ENCODE peak calls at places on chromosomes 13 and 19, in nine cellular contexts. K, C, N, U, P, Z, D, S and L are unnamed samples.

GRCh38 chr19:34998777-34999497 is 1.2 kb upstream of the GRAMD1A start:
- DNase-seq in K (no peak), N (no peak), P (no peak), Z (peak; percentile 73), C (no peak), S (no peak), U (no peak), D (no peak), L (no peak)

GRCh38 chr19:30222428-30222873 is 149.7 kb upstream of the ZNF536 start:
- DNase-seq in C (no peak), P (no peak), K (peak; percentile 75), N (no peak), U (peak; percentile 29), S (no peak), D (no peak), Z (peak; percentile 55), L (no peak)

GRCh38 chr13:28557725-28558124 is 62.8 kb upstream of the FLT1 start:
- DNase-seq in D (no peak), Z (no peak), C (no peak), P (no peak), K (no peak), N (peak; percentile 51), S (no peak), U (no peak), L (no peak)

GRCh38 chr19:38742296-38742695 is 2.0 kb downstream of the CAPN12 start:
- DNase-seq in U (no peak), D (no peak), P (no peak), S (no peak), Z (no peak), N (no peak), K (no peak), C (no peak), L (no peak)

GRCh38 chr19:5340637-5341447 is at the start of gene PTPRS:
- DNase-seq in P (peak; percentile 71), U (peak; percentile 86), C (peak; percentile 32), D (peak; percentile 88), Z (peak; percentile 93), K (peak; percentile 96), N (peak; percentile 73), S (peak; percentile 82), L (peak; percentile 38)

GRCh38 chr19:38204096-38204495 is 19.9 kb downstream of the DPF1 start:
- DNase-seq in Z (no peak), D (no peak), S (no peak), N (no peak), C (no peak), P (no peak), U (no peak), K (no peak), L (no peak)

GRCh38 chr19:14048439-14049153 is 13.3 kb downstream of the PALM3 start:
- DNase-seq in K (peak; percentile 56), P (peak; percentile 72), U (peak; percentile 67), S (peak; percentile 44), C (peak; percentile 33), N (peak; percentile 10), D (peak; percentile 45), Z (peak; percentile 45), L (no peak)

GRCh38 chr19:42284641-42285341 is 15.7 kb downstream of the CIC start:
- DNase-seq in K (peak; percentile 56), N (no peak), U (no peak), S (no peak), D (no peak), P (no peak), C (no peak), Z (peak; percentile 38), L (no peak)

GRCh38 chr19:29843180-29844051 is 31.6 kb downstream of the CCNE1 start:
- DNase-seq in S (no peak), C (peak; percentile 37), D (no peak), P (peak; percentile 25), Z (peak; percentile 63), U (peak; percentile 29), N (no peak), K (peak; percentile 66), L (no peak)

GRCh38 chr13:110208116-110208515 is 98.8 kb downstream of the COL4A1 start:
- DNase-seq in Z (no peak), K (no peak), N (no peak), D (no peak), S (no peak), C (no peak), U (no peak), P (no peak), L (no peak)

DNA sequence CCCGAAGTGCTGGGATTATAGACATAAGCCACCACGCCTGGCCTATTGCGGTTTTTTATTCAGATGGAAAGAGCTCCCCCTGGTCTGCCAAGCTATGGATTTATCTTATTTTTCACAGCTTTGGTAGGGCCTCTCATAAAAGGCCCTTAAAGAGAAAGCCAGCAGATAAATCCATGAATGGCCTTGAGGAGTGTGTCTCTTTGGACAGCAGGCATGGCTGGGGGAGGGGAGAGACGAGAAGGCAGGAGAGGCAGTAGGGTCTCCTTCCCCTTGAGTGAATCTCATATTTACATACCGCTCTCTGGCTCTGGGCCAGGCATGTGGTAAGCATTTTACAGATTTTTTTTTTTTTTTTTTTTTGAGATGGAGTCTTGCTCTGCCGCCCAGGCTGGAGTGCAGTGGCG is 25.2 kb downstream of the MARK4 start:
- DNase-seq in D (no peak), Z (peak; percentile 17), P (no peak), C (no peak), U (no peak), K (no peak), N (no peak), S (no peak), L (no peak)
- H3K27ac ChIP-seq in D (peak overlapping the region; percentile 12), Z (no peak overlapping the region), P (no peak overlapping the region), C (no peak overlapping the region), U (no peak overlapping the region), K (no peak overlapping the region), N (no peak overlapping the region), S (no peak overlapping the region), L (no peak overlapping the region)

GRCh38 chr13:23554000-23554399 is 16.2 kb upstream of the TNFRSF19 start:
- DNase-seq in U (no peak), K (no peak), D (peak; percentile 45), N (peak; percentile 22), C (no peak), S (no peak), P (no peak), Z (no peak), L (no peak)

GRCh38 chr13:23560571-23561089 is 9.6 kb upstream of the TNFRSF19 start:
- DNase-seq in U (no peak), D (no peak), N (no peak), K (no peak), Z (no peak), C (no peak), P (no peak), S (no peak), L (no peak)

GRCh38 chr13:23557733-23558132 is 12.5 kb upstream of the TNFRSF19 start:
- DNase-seq in P (no peak), N (no peak), U (no peak), D (no peak), Z (no peak), S (no peak), K (no peak), C (no peak), L (no peak)

GRCh38 chr13:23558675-23559536 is 11.3 kb upstream of the TNFRSF19 start:
- DNase-seq in K (no peak), U (peak; percentile 60), N (peak; percentile 92), Z (peak; percentile 40), S (peak; percentile 80), P (no peak), D (peak; percentile 79), C (peak; percentile 52), L (peak; percentile 45)

DNA sequence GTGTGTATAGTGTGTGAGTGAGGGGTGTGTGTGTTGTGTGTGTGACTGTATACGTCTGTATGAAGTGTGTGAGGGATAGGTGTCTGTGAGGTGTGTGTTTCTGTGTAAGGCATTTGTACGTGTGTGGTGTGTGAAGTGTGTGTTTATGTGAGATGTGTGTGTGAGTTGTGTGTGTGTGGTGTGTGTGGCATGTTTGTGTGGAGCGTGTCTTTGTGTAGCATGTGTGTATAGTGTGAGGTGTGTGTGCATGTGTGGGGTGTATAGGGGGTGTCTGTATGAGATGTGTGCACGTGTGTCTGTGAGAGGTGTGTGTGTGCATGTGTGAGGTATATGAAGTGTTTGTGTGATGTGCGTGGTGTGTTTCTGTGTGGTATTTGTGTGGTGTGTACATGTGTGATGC is 13.2 kb upstream of the TNFRSF19 start:
- DNase-seq in C (no peak), P (no peak), U (no peak), N (no peak), Z (no peak), S (no peak), K (no peak), D (no peak), L (no peak)
- TF ChIP-seq CTCF in C (no peak), P (no peak), U (no peak), N (no peak), Z (no peak), S (no peak), K (no peak), D (no peak), L (no peak)

GRCh38 chr19:24072720-24073119 is 14.3 kb upstream of the ZNF254 start:
- DNase-seq in C (no peak), P (no peak), K (no peak), N (no peak), U (no peak), Z (no peak), D (no peak), S (no peak), L (no peak)

GRCh38 chr19:24074720-24075119 is 12.3 kb upstream of the ZNF254 start:
- DNase-seq in N (peak; percentile 34), D (no peak), U (no peak), C (no peak), Z (no peak), K (no peak), P (no peak), S (no peak), L (no peak)

GRCh38 chr19:24069907-24070657 is 16.9 kb upstream of the ZNF254 start:
- DNase-seq in N (peak; percentile 40), Z (no peak), K (no peak), D (no peak), P (no peak), U (no peak), S (no peak), C (no peak), L (no peak)

GRCh38 chr19:24071078-24071477 is 15.9 kb upstream of the ZNF254 start:
- DNase-seq in C (no peak), Z (no peak), K (no peak), P (no peak), S (no peak), U (no peak), N (no peak), D (no peak), L (no peak)

GRCh38 chr19:24073807-24074206 is 13.2 kb upstream of the ZNF254 start:
- DNase-seq in N (no peak), C (no peak), K (no peak), P (peak; percentile 16), S (no peak), Z (no peak), D (peak; percentile 77), U (no peak), L (no peak)
- H3K27ac ChIP-seq in N (no peak overlapping the region), C (no peak overlapping the region), K (no peak overlapping the region), P (no peak overlapping the region), S (no peak overlapping the region), Z (no peak overlapping the region), D (no peak overlapping the region), U (no peak overlapping the region), L (no peak overlapping the region)

GRCh38 chr19:49939721-49940481 is 10.6 kb upstream of the NUP62 start:
- DNase-seq in C (no peak), D (no peak), S (peak; percentile 31), K (no peak), P (no peak), N (no peak), Z (no peak), U (no peak), L (no peak)
- TF ChIP-seq CTCF in C (no peak), D (no peak), S (no peak), K (peak; percentile 10), P (no peak), N (no peak), Z (no peak), U (no peak), L (no peak)